ENCODE peak calls at places on chromosome 22, in ten cellular contexts. C is GM23338, E is GM23248, X is hepatocyte, A is HCT116, H is SK-N-SH, N is OCI-LY7, Z is PC-9, Y is MM.1S, W is Karpas-422. U is an unnamed sample. For H3K9me2, the result is how much of the 10 kb centered on the place peaks cover.

GRCh38 chr22:24423519-24424000 is 3.8 kb upstream of the ADORA2A start:
- DNase-seq in Y (peak), W (peak), E (peak), C (peak), A (no peak), N (peak), Z (peak), H (peak), X (peak), U (peak)

GRCh38 chr22:48478529-48479265 is 1349.0 kb downstream of the BRD1 start:
- DNase-seq in X (no peak), A (no peak), Z (no peak), C (no peak), H (no peak), W (no peak), E (no peak), Y (no peak), N (no peak), U (no peak)

GRCh38 chr22:40533712-40534378 is 102.7 kb downstream of the MRTFA start:
- DNase-seq in A (no peak), X (peak), Z (no peak), W (peak), N (peak), E (peak), Y (peak), C (peak), H (no peak), U (peak)

GRCh38 chr22:17831527-17832251 is 57.4 kb upstream of the BID start:
- DNase-seq in Y (no peak), E (peak), W (no peak), X (no peak), Z (no peak), N (no peak), H (no peak), A (no peak), C (no peak), U (no peak)

GRCh38 chr22:21455334-21456089 is 11.7 kb upstream of the TMEM191C start:
- DNase-seq in H (no peak), X (no peak), E (no peak), Y (no peak), Z (no peak), W (no peak), N (no peak), C (no peak), A (no peak), U (no peak)

GRCh38 chr22:49728566-49729271 is 99.0 kb downstream of the BRD1 start:
- DNase-seq in E (no peak), H (peak), Y (no peak), A (no peak), X (no peak), W (no peak), Z (no peak), N (no peak), C (no peak), U (no peak)

GRCh38 chr22:37569921-37570660 is 9.8 kb downstream of the LGALS2 start:
- DNase-seq in N (no peak), W (no peak), E (no peak), X (peak), H (no peak), Z (peak), A (no peak), Y (no peak), C (peak), U (peak)

GRCh38 chr22:33851240-33851639 is 69.0 kb downstream of the LARGE1 start:
- DNase-seq in N (peak), E (peak), X (peak), H (no peak), A (no peak), Z (no peak), C (no peak), W (no peak), Y (no peak), U (peak)

GRCh38 chr22:30689622-30690021 is 5.1 kb upstream of the OSBP2 start:
- DNase-seq in Z (no peak), A (no peak), W (no peak), H (no peak), Y (no peak), C (no peak), N (no peak), E (no peak), X (no peak), U (no peak)

GRCh38 chr22:28477556-28477955 is 202.1 kb downstream of the TTC28 start:
- DNase-seq in X (no peak), H (no peak), W (no peak), Y (no peak), N (no peak), Z (no peak), A (no peak), E (no peak), C (no peak), U (no peak)

GRCh38 chr22:24325105-24325757 is 54.6 kb downstream of the SPECC1L start:
- DNase-seq in Y (peak), E (peak), A (no peak), N (peak), Z (no peak), W (peak), C (peak), H (peak), X (peak), U (peak)

GRCh38 chr22:50445071-50445879 is 29.6 kb downstream of the SBF1 start:
- DNase-seq in H (peak), A (no peak), N (peak), X (no peak), C (peak), Y (no peak), Z (no peak), W (peak), E (no peak), U (no peak)

GRCh38 chr22:50697667-50698506 is 25.3 kb downstream of the SHANK3 start:
- DNase-seq in C (no peak), W (no peak), Y (no peak), N (no peak), E (peak), X (no peak), A (no peak), Z (no peak), H (peak), U (no peak)

GRCh38 chr22:19955241-19956128 is 13.9 kb upstream of the TXNRD2 start:
- DNase-seq in A (no peak), E (no peak), W (no peak), Y (no peak), C (no peak), X (no peak), H (peak), Z (no peak), N (no peak), U (no peak)

GRCh38 chr22:18076060-18076497 is 1.7 kb upstream of the PEX26 start:
- DNase-seq in Z (peak), X (peak), N (peak), A (peak), W (peak), Y (peak), E (peak), H (peak), C (peak), U (peak)

GRCh38 chr22:41687901-41688364 is 734 bp downstream of the SNU13 start:
- DNase-seq in Y (peak), A (no peak), W (peak), N (peak), X (peak), E (peak), Z (no peak), H (peak), C (peak), U (peak)

GRCh38 chr22:41920271-41920976 is 5.5 kb upstream of the SHISA8 start:
- DNase-seq in Y (no peak), X (no peak), C (no peak), W (peak), H (no peak), Z (no peak), A (no peak), E (no peak), N (peak), U (no peak)

GRCh38 chr22:32562396-32562795 is 87.8 kb downstream of the FBXO7 start:
- DNase-seq in W (no peak), A (no peak), X (no peak), H (no peak), N (no peak), C (no peak), Z (no peak), Y (no peak), E (peak), U (no peak)

GRCh38 chr22:32558681-32559355 is 84.2 kb downstream of the FBXO7 start:
- DNase-seq in H (no peak), W (no peak), N (no peak), E (peak), C (no peak), Z (peak), A (peak), X (peak), Y (no peak), U (peak)

GRCh38 chr22:49199224-49199623 is 628.4 kb downstream of the BRD1 start:
- DNase-seq in N (no peak), Z (no peak), C (no peak), W (no peak), H (no peak), E (no peak), A (no peak), X (no peak), Y (no peak), U (no peak)

GRCh38 chr22:18970180-18970947 is 34.3 kb upstream of the PRODH start:
- DNase-seq in Z (no peak), A (no peak), X (peak), E (peak), C (peak), W (no peak), Y (no peak), H (peak), N (no peak), U (no peak)

GRCh38 chr22:38316340-38317236 is 645 bp downstream of the CSNK1E start:
- DNase-seq in Y (peak), W (peak), Z (peak), A (no peak), C (peak), H (peak), E (peak), N (peak), X (peak), U (no peak)

DNA sequence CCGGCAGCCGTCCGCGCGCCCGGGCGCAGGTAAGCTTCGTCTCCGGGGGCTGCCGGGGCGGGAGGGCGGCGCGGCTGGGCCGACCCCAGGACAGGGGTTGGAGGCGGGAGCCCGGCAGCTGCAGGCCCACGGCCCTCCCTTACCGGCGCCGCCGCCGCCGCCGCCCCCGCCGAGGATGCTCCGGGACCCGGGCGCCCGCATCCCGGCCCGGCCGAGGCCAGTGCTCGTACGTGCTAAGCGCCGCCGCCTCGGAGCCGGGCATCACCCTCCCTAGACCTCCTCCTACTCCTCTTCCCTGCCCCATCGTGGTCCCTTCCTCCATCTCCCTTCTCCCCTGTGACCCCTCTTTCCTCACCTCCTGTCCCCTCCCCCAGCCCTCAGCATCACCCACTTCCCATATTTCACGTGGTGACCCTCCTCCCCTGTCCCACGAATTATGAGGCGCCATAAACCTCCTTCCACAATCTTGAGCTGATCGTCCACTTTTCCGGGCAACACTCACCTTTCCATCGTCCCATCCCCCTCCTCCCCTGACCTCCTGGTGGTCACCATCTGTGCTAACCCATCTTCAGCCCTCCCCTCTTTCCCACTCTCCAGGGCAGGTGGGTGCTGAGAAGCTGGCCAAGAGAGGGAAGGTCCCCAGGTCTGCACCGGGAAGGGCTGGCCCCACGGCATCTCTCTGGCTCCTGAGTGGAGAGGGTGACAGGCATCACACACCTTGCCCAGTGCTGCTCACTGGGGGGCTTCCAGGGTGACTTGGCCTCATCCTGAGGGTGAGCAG is 588 bp downstream of the ASPHD2 start:
- DNase-seq in C (peak), A (no peak), N (peak), Z (no peak), E (peak), W (peak), H (peak), X (peak), Y (no peak), U (no peak)
- H3K27ac ChIP-seq in C (no peak), A (peak), N (no peak), Z (no peak), E (no peak), W (peak), H (no peak), X (no peak), Y (no peak), U (no peak)

GRCh38 chr22:47355776-47356432 is 593.5 kb downstream of the TBC1D22A start:
- DNase-seq in W (no peak), Z (no peak), Y (no peak), E (no peak), N (no peak), X (no peak), A (no peak), C (no peak), H (no peak), U (no peak)
- H3K9me2 ChIP-seq in W (under half), Z (under half), Y (under half), E (under half), N (under half), X (under half), A (under half), C (under half), H (under half), U (under half)

DNA sequence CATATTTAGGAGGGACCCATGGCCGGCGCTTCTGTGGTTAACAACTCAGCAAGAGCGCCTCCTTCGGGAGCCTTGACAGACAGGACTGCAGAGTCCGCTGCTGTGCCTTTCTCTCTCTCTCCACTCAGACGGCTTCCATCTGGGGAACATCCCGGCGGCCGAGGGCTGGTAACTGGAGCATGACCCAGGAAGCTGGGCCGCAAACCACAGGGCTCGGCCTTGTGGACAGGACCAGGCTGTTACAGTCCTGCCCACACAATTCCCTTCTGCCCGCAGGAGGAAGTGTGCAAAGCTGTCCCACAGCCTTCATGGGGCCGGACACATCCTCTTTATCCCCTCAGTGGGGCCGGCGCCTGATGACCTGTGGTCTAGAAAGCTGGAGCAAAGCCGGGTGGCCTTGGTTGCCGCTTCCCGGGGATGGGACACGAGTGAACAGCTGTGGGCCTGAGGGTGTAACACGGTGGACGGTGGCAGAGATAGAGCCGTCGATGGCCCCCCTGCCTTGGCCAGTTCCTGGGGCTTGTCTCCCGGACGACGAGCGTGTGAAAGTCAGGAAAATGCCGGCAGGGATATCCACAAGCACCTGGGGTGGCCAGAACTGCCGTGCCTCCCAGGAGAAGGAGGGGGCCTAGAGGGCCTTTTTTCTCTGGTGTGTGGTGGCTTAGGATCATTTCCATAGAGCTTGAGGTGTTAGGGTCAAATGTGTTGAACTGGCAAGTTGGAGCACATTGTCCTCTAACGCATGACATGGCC is 50.1 kb downstream of the FBLN1 start:
- DNase-seq in X (peak), A (no peak), E (peak), C (peak), Z (no peak), N (no peak), Y (no peak), W (no peak), H (peak), U (no peak)
- H3K27ac ChIP-seq in X (peak), A (no peak), E (peak), C (no peak), Z (no peak), N (no peak), Y (no peak), W (no peak), H (peak), U (peak)

GRCh38 chr22:39475902-39476301 is 19.1 kb downstream of the MGAT3 start:
- DNase-seq in H (no peak), W (no peak), Y (no peak), X (no peak), Z (no peak), A (no peak), C (no peak), E (no peak), N (no peak), U (no peak)
- H3K9me2 ChIP-seq in H (under half), W (under half), Y (under half), X (under half), Z (under half), A (under half), C (under half), E (under half), N (under half), U (under half)

GRCh38 chr22:43488937-43489336 is 77.1 kb downstream of the MPPED1 start:
- DNase-seq in N (no peak), W (no peak), X (no peak), Y (no peak), C (no peak), Z (no peak), H (no peak), A (no peak), E (no peak), U (no peak)
- H3K27ac ChIP-seq in N (no peak), W (no peak), X (no peak), Y (no peak), C (no peak), Z (no peak), H (no peak), A (no peak), E (no peak), U (no peak)

DNA sequence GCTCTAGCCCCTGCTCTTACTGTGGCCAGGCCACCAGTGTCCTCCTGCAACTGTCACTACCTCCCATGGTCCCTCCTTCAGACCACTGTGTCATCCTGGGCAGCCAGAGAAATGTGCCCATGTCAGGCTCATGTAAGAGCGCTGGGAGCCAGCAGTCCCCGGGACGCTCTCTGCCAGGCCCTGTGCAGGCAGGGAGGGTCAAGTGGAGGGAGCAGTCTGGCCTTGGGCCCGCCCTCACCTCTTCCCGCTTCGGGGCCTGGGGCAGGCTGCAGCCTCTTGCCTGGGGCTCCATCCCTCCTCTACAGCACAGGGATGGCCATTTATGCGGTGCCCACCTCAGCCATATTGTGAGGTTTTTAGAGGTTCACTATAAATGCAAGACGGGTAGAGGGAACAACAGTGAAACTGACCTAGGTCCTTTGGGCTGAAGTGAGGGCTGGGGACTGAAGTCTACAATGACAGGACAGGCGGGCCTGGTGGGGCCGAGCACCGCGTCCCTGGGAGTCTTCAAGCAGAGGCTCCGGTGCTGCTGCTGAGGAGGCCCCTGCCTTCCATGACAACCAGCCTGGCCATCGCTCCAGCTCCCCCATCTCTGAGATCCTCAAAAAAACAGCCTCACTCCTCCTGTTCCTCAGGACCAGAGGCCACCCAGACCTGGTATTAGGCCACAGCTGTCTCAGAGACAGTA is 54.9 kb upstream of the TTLL12 start:
- DNase-seq in C (no peak), H (no peak), A (no peak), E (no peak), Y (no peak), W (no peak), N (no peak), X (no peak), Z (no peak), U (no peak)
- H3K9me2 ChIP-seq in C (under half), H (under half), A (under half), E (under half), Y (under half), W (under half), N (under half), X (under half), Z (under half), U (under half)

DNA sequence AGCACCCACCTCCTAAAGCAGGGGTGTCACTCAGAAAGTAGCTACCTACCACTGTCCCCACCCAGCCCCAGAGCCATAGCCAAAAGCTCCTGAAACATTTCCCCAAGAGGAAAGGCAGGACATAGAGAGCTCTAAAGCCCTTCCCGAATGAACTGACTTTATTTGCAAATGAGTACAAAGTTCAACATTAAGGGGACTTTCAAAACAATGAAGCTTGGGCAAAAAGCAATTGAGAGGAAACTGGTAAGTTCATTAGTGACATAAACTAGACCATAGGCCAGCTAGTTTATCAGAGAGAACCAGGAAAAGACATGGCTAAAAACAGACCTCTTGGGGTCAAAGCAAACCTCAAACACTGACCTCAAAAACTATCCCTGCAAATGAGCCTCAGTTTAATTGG is 72.7 kb downstream of the IGLL5 start:
- DNase-seq in N (no peak), H (no peak), Z (no peak), A (no peak), Y (no peak), X (no peak), E (no peak), C (no peak), W (no peak), U (no peak)
- H3K27ac ChIP-seq in N (no peak), H (no peak), Z (no peak), A (no peak), Y (no peak), X (peak), E (no peak), C (no peak), W (peak), U (no peak)